ENCODE peak calls at places on chromosome 15, in six cellular contexts. F is SK-N-SH, H is HepG2, A is H1, Y is GM12878, S is K562. V is an unnamed sample.

GRCh38 chr15:46080018-46080417 is 445.2 kb downstream of the SQOR start:
- DNase-seq in A (no peak), F (peak), H (no peak), S (no peak), Y (no peak), V (no peak)

GRCh38 chr15:36678308-36678707 is 98.9 kb downstream of the CDIN1 start:
- DNase-seq in S (no peak), F (no peak), A (no peak), Y (no peak), H (no peak), V (no peak)

GRCh38 chr15:61598655-61599054 is 369.6 kb upstream of the RORA start:
- DNase-seq in A (no peak), F (no peak), S (no peak), Y (no peak), H (no peak), V (no peak)

GRCh38 chr15:75202251-75203016 is 752 bp downstream of the C15orf39 start:
- DNase-seq in A (no peak), Y (no peak), F (peak), H (peak), S (peak), V (no peak)

GRCh38 chr15:80785335-80785734 is 6.2 kb downstream of the CEMIP start:
- DNase-seq in F (no peak), Y (no peak), S (no peak), H (no peak), A (no peak), V (no peak)

GRCh38 chr15:66648588-66648987 is 53.4 kb upstream of the SMAD6 start:
- DNase-seq in A (no peak), F (no peak), H (no peak), S (no peak), Y (no peak), V (no peak)

GRCh38 chr15:23546158-23546557 is 19.3 kb upstream of the MKRN3 start:
- DNase-seq in S (no peak), F (no peak), A (no peak), H (no peak), Y (no peak), V (no peak)

GRCh38 chr15:45397116-45397665 is 18.8 kb upstream of the GATM start:
- DNase-seq in H (no peak), A (no peak), S (no peak), Y (no peak), F (no peak), V (no peak)

GRCh38 chr15:62173215-62173614 is 8.1 kb upstream of the C2CD4B start:
- DNase-seq in Y (no peak), A (no peak), S (no peak), H (no peak), F (no peak), V (no peak)

GRCh38 chr15:85785887-85786777 is 8.6 kb downstream of the KLHL25 start:
- DNase-seq in S (no peak), A (no peak), F (no peak), H (peak), Y (no peak), V (no peak)

GRCh38 chr15:74960995-74961588 is 4.5 kb upstream of the RPP25 start:
- DNase-seq in H (no peak), Y (no peak), S (no peak), A (no peak), F (no peak), V (no peak)

GRCh38 chr15:34366271-34367043 is 539 bp downstream of the LPCAT4 start:
- DNase-seq in H (peak), Y (no peak), F (peak), S (peak), A (peak), V (peak)

GRCh38 chr15:86879250-86880229 is 799.9 kb downstream of the AGBL1 start:
- DNase-seq in S (no peak), F (no peak), H (no peak), Y (no peak), A (no peak), V (no peak)

GRCh38 chr15:90933310-90933709 is 961 bp upstream of the HDDC3 start:
- DNase-seq in S (peak), Y (no peak), A (no peak), F (no peak), H (no peak), V (no peak)
- H3K27ac ChIP-seq in S (peak), Y (no peak), A (no peak), F (no peak), H (no peak), V (no peak)

GRCh38 chr15:69793436-69793782 is 304.3 kb downstream of the TLE3 start:
- DNase-seq in S (no peak), A (no peak), F (no peak), Y (no peak), H (no peak), V (no peak)

GRCh38 chr15:69787791-69788190 is 309.9 kb downstream of the TLE3 start:
- DNase-seq in H (no peak), A (no peak), F (no peak), S (no peak), Y (no peak), V (no peak)

GRCh38 chr15:69790632-69791031 is 307.1 kb downstream of the TLE3 start:
- DNase-seq in Y (no peak), F (no peak), S (no peak), H (no peak), A (no peak), V (no peak)

GRCh38 chr15:69792823-69793222 is 304.9 kb downstream of the TLE3 start:
- DNase-seq in F (no peak), H (no peak), Y (no peak), S (no peak), A (no peak), V (no peak)

GRCh38 chr15:69789648-69790393 is 307.9 kb downstream of the TLE3 start:
- DNase-seq in F (peak), Y (no peak), A (no peak), S (no peak), H (no peak), V (no peak)
- TF ChIP-seq CTCF in F (no peak), Y (no peak), A (no peak), S (no peak), H (no peak), V (no peak)

GRCh38 chr15:39784125-39784524 is 1.5 kb upstream of the FSIP1 start:
- DNase-seq in Y (no peak), F (no peak), H (no peak), S (no peak), A (no peak), V (no peak)

GRCh38 chr15:39782441-39783138 is at the start of gene FSIP1:
- DNase-seq in A (peak), Y (peak), S (peak), F (peak), H (peak), V (peak)

GRCh38 chr15:39781967-39782292 is 711 bp downstream of the FSIP1 start:
- DNase-seq in Y (no peak), F (no peak), S (no peak), A (no peak), H (no peak), V (peak)

GRCh38 chr15:39784638-39785037 is 2.0 kb upstream of the FSIP1 start:
- DNase-seq in Y (no peak), A (no peak), S (no peak), F (no peak), H (no peak), V (no peak)

DNA sequence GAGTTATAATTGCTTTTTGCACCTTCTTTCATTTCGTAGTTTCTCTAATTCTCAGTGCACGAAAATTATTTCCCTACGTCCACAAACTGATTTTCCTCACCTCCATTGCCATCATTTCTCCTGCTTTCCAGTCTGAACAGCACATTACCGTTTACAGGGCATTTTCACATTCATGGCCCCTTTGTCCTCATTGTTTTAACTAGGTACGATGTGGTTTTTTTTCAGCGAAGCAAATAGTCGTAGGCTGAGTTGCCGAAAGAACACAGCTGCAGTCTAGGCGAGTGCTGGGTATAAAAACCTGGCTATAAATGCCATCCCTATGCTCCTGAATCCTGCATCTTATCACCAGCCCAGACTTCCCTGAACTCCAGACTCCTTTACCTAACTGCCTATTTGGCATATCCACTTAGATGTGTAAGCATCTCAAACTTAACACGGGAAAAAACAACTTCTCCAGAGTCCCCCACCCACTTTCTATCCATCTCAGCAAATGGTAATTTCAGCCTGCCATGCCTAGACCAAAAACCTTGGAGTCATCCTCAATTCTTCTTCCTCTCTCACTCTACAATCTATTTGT is 691 bp upstream of the FSIP1 start:
- DNase-seq in H (no peak), F (no peak), S (no peak), A (no peak), Y (no peak), V (no peak)
- TF ChIP-seq GABPA in H (no peak), F (no peak), S (no peak), A (no peak), Y (no peak), V (no peak)

GRCh38 chr15:73087121-73087520 is 34.9 kb downstream of the NEO1 start:
- DNase-seq in S (no peak), Y (no peak), F (no peak), H (no peak), A (no peak), V (no peak)

GRCh38 chr15:73079570-73079969 is 27.3 kb downstream of the NEO1 start:
- DNase-seq in H (no peak), A (no peak), F (no peak), Y (no peak), S (no peak), V (no peak)

GRCh38 chr15:73078722-73079121 is 26.5 kb downstream of the NEO1 start:
- DNase-seq in H (peak), Y (no peak), F (no peak), A (no peak), S (no peak), V (no peak)

GRCh38 chr15:73081321-73081958 is 29.2 kb downstream of the NEO1 start:
- DNase-seq in S (peak), Y (no peak), H (peak), F (peak), A (no peak), V (peak)

DNA sequence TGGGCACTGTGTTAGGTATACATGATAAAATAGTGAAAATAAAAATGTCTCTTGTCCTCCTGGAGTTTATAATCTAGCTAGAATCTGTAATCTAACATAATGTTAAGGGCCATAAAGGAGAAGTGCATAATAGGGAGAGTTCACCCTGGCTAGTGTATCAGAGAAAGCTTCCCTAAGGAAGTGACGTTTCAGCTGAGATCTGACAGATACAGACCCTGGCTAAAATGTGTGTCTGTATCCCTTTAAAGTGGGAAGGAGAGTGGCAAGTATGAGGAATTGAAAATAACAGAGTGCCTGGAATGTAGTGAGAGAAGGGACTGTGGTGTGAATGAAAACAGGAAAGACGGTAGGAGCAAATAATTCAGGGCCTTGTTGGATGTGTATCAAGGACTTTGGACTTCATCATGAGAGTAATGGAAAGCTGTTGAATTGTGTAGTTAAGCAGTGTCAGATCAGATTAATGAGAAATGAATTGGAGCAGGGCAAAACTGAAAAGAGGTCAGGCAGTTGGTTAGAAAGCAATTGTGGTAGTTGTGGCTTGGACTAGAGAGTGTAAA is 30.5 kb downstream of the NEO1 start:
- DNase-seq in H (no peak), Y (no peak), A (no peak), S (no peak), F (peak), V (no peak)
- H3K27ac ChIP-seq in H (no peak), Y (no peak), A (no peak), S (no peak), F (no peak), V (no peak)

GRCh38 chr15:53351373-53351772 is 408.1 kb downstream of the WDR72 start:
- DNase-seq in Y (no peak), H (no peak), F (no peak), A (no peak), S (no peak), V (no peak)
- TF ChIP-seq CTCF in Y (no peak), H (peak), F (no peak), A (peak), S (no peak), V (no peak)

GRCh38 chr15:67945951-67946700 is 106.3 kb upstream of the RNU6-1 start:
- DNase-seq in Y (no peak), H (peak), F (no peak), S (no peak), A (peak), V (no peak)

GRCh38 chr15:67941643-67942315 is 101.9 kb upstream of the RNU6-1 start:
- DNase-seq in H (peak), Y (no peak), F (no peak), S (no peak), A (no peak), V (no peak)

GRCh38 chr15:67943475-67943874 is 103.6 kb upstream of the RNU6-1 start:
- DNase-seq in H (peak), F (no peak), S (no peak), Y (no peak), A (no peak), V (no peak)

GRCh38 chr15:67945131-67945530 is 105.3 kb upstream of the RNU6-1 start:
- DNase-seq in S (no peak), F (no peak), Y (no peak), H (no peak), A (no peak), V (no peak)

GRCh38 chr15:67943961-67944674 is 104.3 kb upstream of the RNU6-1 start:
- DNase-seq in A (no peak), Y (no peak), F (no peak), S (no peak), H (no peak), V (no peak)
- TF ChIP-seq GABPA in A (no peak), Y (no peak), F (no peak), S (no peak), H (no peak), V (no peak)